ENCODE peak calls at places on chromosome 16, in four cellular contexts. C is lung, M is neural progenitor cell, J is esophagus squamous epithelium. X is an unnamed sample. For H3K4me1, the result is how much of the 10 kb centered on the place peaks cover.

GRCh38 chr16:81652798-81653505 is 126.1 kb upstream of the PLCG2 start:
- DNase-seq in C (no peak), M (peak), J (no peak), X (no peak)

GRCh38 chr16:70600730-70601129 is 45.6 kb upstream of the IL34 start:
- DNase-seq in C (no peak), M (no peak), J (no peak), X (no peak)

GRCh38 chr16:51152691-51153261 is 1.7 kb upstream of the SALL1 start:
- DNase-seq in C (no peak), M (no peak), J (no peak), X (no peak)

GRCh38 chr16:81266680-81267095 is 28.2 kb downstream of the BCO1 start:
- DNase-seq in C (no peak), M (no peak), J (no peak), X (no peak)

GRCh38 chr16:71883193-71883848 is 661 bp downstream of the ZNF821 start:
- DNase-seq in C (peak), M (no peak), J (no peak), X (no peak)

GRCh38 chr16:71338193-71338592 is 20.3 kb upstream of the CALB2 start:
- DNase-seq in C (no peak), M (no peak), J (no peak), X (no peak)

GRCh38 chr16:20331635-20332034 is 4.3 kb upstream of the GP2 start:
- DNase-seq in C (no peak), M (no peak), J (no peak), X (no peak)

GRCh38 chr16:63749256-63749655 is 1372.6 kb downstream of the CDH11 start:
- DNase-seq in C (no peak), M (no peak), J (no peak), X (no peak)

GRCh38 chr16:80250376-80250775 is 290.4 kb upstream of the DYNLRB2 start:
- DNase-seq in C (no peak), M (no peak), J (no peak), X (no peak)

GRCh38 chr16:78154729-78155461 is 55.4 kb downstream of the WWOX start:
- DNase-seq in C (no peak), M (no peak), J (no peak), X (no peak)

GRCh38 chr16:53726625-53727024 is 22.7 kb downstream of the FTO start:
- DNase-seq in C (no peak), M (peak), J (no peak), X (no peak)

GRCh38 chr16:63672493-63672892 is 1449.4 kb downstream of the CDH11 start:
- DNase-seq in C (no peak), M (no peak), J (no peak), X (no peak)

GRCh38 chr16:82695806-82696205 is 69.0 kb downstream of the CDH13 start:
- DNase-seq in C (no peak), M (no peak), J (no peak), X (no peak)

GRCh38 chr16:15950167-15950854 is 895 bp downstream of the ABCC1 start:
- DNase-seq in C (peak), M (peak), J (no peak), X (no peak)

GRCh38 chr16:47713225-47713595 is 252.1 kb downstream of the PHKB start:
- DNase-seq in C (no peak), M (no peak), J (no peak), X (no peak)

DNA sequence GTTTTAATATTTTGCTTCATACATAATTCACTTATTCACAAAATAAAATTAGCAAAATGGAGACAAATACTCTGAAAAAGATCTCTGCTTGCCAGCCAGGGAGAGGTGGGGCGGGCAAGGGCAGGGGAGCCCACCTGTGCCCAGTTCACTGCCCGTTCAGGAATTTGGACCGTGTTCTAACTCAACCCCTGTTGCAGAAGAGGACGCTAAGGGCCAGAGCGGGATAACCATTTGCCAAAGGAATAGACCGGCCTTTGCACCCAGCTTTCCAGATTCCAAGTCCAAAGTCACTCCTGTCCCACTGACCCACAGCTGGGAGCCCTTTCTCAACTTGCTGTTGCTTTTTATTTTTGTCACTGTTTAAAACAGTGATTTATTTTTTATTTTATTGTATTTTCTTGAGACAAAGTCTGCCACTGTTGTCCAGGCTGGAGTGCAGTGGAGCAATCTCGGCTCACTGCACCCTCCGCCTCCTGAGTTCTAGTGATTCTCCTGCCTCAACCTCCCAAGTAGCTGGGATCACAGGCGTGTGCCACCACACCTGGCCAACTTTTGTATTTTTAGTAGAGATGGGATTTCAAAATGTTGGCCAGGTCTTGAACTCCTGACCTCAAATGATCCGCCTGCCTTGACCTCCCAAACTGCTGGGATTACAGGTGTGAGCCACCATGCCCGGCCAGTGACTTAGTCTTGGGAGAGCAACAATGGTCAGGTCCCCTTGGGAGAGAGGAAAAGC is 2.7 kb upstream of the PIEZO1 start:
- DNase-seq in C (no peak), M (no peak), J (no peak), X (no peak)
- H3K4me1 ChIP-seq in C (under half), M (under half), J (under half), X (under half)

GRCh38 chr16:57809276-57809793 is 7.0 kb upstream of the KIFC3 start:
- DNase-seq in C (no peak), M (no peak), J (no peak), X (no peak)
- H3K4me3 ChIP-seq in C (no peak), M (no peak), J (no peak), X (no peak)

GRCh38 chr16:72935896-72936295 is 112.0 kb downstream of the ZFHX3 start:
- DNase-seq in C (no peak), M (no peak), J (no peak), X (no peak)

GRCh38 chr16:72938426-72939164 is 109.3 kb downstream of the ZFHX3 start:
- DNase-seq in C (peak), M (peak), J (no peak), X (peak)

GRCh38 chr16:72936408-72936807 is 111.5 kb downstream of the ZFHX3 start:
- DNase-seq in C (no peak), M (no peak), J (no peak), X (no peak)

GRCh38 chr16:72937916-72938315 is 110.0 kb downstream of the ZFHX3 start:
- DNase-seq in C (no peak), M (no peak), J (no peak), X (no peak)

DNA sequence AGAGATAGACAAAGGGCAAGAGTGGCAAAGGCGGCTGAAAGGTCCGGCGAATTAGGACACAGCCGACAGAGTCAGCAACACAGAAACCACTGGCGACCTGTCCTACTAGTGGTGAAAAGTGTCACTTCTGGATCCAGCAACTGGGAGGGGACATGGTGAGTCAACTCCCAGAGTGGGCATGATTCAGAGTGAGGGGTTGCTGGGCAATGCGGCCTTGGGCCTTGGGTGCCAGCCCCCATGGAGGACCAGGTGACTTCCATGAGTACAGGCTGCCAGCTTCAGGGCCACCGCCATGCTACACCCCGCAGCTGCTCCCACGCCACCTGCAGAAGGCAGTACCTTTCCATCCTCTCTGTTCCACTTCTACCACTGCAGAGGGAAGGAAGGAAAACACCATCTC is 110.6 kb downstream of the ZFHX3 start:
- DNase-seq in C (no peak), M (no peak), J (no peak), X (no peak)
- H3K4me1 ChIP-seq in C (under half), M (under half), J (half or more), X (under half)

DNA sequence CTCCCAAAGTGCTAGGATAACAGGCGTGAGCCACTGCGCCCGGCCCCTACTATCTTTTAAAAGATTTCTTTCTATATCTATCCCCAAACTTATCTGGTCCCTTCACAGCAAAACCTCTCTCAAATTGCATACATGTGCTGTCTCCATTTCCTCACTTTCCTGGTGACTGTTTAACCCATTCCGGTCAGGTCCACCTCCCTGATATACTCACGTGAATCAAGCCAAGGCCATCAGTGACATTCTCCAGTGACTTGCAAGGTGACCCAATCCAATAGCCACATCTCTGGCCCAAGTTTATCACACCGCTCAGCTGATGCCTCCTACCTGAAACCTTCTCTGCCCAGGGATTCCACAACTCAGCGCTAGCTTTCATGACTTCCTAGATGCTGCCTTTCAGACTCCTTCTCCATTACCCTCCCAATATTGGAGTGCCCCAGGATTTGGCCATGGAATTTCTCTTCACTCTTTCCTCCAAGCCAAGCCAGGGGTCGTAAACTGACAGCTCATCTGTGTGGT is 1.4 kb upstream of the CTCF start:
- DNase-seq in C (no peak), M (no peak), J (no peak), X (no peak)
- H3K4me3 ChIP-seq in C (no peak), M (peak), J (peak), X (no peak)

GRCh38 chr16:2040450-2041105 is 7.1 kb downstream of the NTHL1 start:
- DNase-seq in C (no peak), M (no peak), J (no peak), X (no peak)

GRCh38 chr16:2042666-2043295 is 4.9 kb downstream of the NTHL1 start:
- DNase-seq in C (no peak), M (no peak), J (no peak), X (no peak)

GRCh38 chr16:2043296-2043979 is 4.2 kb downstream of the NTHL1 start:
- DNase-seq in C (peak), M (no peak), J (no peak), X (no peak)

GRCh38 chr16:2043980-2044451 is 3.6 kb downstream of the NTHL1 start:
- DNase-seq in C (peak), M (no peak), J (no peak), X (peak)

GRCh38 chr16:2042171-2042570 is 5.5 kb downstream of the NTHL1 start:
- DNase-seq in C (peak), M (no peak), J (no peak), X (peak)
- H3K4me1 ChIP-seq in C (under half), M (under half), J (half or more), X (half or more)

DNA sequence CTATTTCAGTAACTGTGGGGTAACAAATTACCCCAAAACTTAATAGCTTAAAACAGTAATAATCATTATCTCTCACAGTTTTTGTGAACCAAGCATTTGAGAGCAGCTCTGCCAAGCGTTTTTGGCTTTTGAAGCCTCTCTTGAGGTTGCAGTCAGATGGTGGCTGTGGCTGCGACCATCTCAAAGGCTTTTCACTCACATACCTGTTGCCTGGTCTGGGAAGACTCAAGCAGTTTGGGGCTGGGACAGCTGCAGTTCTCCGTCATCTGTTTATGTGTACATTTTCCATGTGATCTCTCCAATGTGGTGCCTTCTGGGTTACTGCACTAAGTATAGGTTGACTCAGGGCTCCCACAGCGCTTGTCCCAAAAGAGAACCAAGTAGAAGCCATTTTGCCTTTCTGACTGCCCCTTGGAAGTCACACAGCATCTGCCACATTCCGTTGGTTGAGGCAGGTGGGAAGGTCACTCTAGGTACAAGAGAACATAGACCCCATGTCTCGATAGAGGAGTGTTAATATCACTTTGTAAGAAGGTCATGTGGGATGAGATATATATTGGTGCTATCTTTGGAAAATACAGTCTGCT is 49.6 kb downstream of the LDHD start:
- DNase-seq in C (no peak), M (no peak), J (no peak), X (no peak)
- H3K4me3 ChIP-seq in C (no peak), M (no peak), J (no peak), X (no peak)

GRCh38 chr16:2705351-2705750 is 14.7 kb downstream of the PRSS27 start:
- DNase-seq in C (no peak), M (no peak), J (no peak), X (no peak)
- H3K4me1 ChIP-seq in C (under half), M (under half), J (under half), X (under half)

GRCh38 chr16:87778830-87779579 is 13.2 kb upstream of the KLHDC4 start:
- DNase-seq in C (peak), M (peak), J (peak), X (peak)

GRCh38 chr16:87780385-87780989 is 14.7 kb upstream of the KLHDC4 start:
- DNase-seq in C (peak), M (no peak), J (no peak), X (no peak)

GRCh38 chr16:87778476-87778829 is 12.7 kb upstream of the KLHDC4 start:
- DNase-seq in C (no peak), M (no peak), J (no peak), X (no peak)
- H3K4me3 ChIP-seq in C (no peak), M (no peak), J (no peak), X (no peak)

GRCh38 chr16:85969159-85969558 is 70.2 kb downstream of the IRF8 start:
- DNase-seq in C (no peak), M (no peak), J (no peak), X (no peak)

GRCh38 chr16:85970712-85971220 is 71.8 kb downstream of the IRF8 start:
- DNase-seq in C (no peak), M (no peak), J (no peak), X (no peak)

GRCh38 chr16:85968041-85968920 is 69.3 kb downstream of the IRF8 start:
- DNase-seq in C (no peak), M (no peak), J (no peak), X (no peak)

GRCh38 chr16:85970016-85970711 is 71.2 kb downstream of the IRF8 start:
- DNase-seq in C (no peak), M (no peak), J (no peak), X (no peak)

GRCh38 chr16:85969591-85969990 is 70.6 kb downstream of the IRF8 start:
- DNase-seq in C (no peak), M (peak), J (no peak), X (no peak)
- H3K4me1 ChIP-seq in C (under half), M (under half), J (under half), X (under half)

X was measured in heart right ventricle.